ENCODE peak calls at places on chromosomes 12 and 14, in ten cellular contexts. One of them, this sample, is unnamed.

GRCh38 chr14:44945264-44945663 is 16.5 kb downstream of the KLHL28 start:
- DNase-seq in NCI-H1694: no peak
- DNase-seq in Calu3: no peak
- DNase-seq in activated T-cell treated with anti-CD3 and anti-CD28 coated beads for 1 hour: no peak
- DNase-seq in KG1: no peak
- DNase-seq in right cardiac atrium: no peak
- DNase-seq in M059J: no peak
- DNase-seq in stimulated activated naive CD8-positive, alpha-beta T cell treated with anti-CD3 and anti-CD28 coated beads, Interleukin-15, amount 100 ng/mL, for 72 hours: no peak
- DNase-seq in activated CD4-positive, alpha-beta T cell treated with anti-CD3 and anti-CD28 coated beads, Interleukin-2, amount 50 U/mL, for 4 hours: no peak
- DNase-seq in NCI-H1105 treated with DMSO at 0.1 percent for 48 hours: no peak
- DNase-seq in this sample: no peak

GRCh38 chr12:3200032-3200617 is 122.9 kb downstream of the TSPAN9 start:
- DNase-seq in activated T-cell treated with anti-CD3 and anti-CD28 coated beads for 1 hour: no peak
- DNase-seq in right cardiac atrium: peak
- DNase-seq in KG1: no peak
- DNase-seq in NCI-H1694: peak
- DNase-seq in NCI-H1105 treated with DMSO at 0.1 percent for 48 hours: peak
- DNase-seq in Calu3: peak
- DNase-seq in activated CD4-positive, alpha-beta T cell treated with anti-CD3 and anti-CD28 coated beads, Interleukin-2, amount 50 U/mL, for 4 hours: no peak
- DNase-seq in M059J: no peak
- DNase-seq in stimulated activated naive CD8-positive, alpha-beta T cell treated with anti-CD3 and anti-CD28 coated beads, Interleukin-15, amount 100 ng/mL, for 72 hours: no peak
- DNase-seq in this sample: no peak

GRCh38 chr14:33934043-33934750 is 16.7 kb downstream of the EGLN3 start:
- DNase-seq in Calu3: no peak
- DNase-seq in NCI-H1694: no peak
- DNase-seq in NCI-H1105 treated with DMSO at 0.1 percent for 48 hours: no peak
- DNase-seq in activated CD4-positive, alpha-beta T cell treated with anti-CD3 and anti-CD28 coated beads, Interleukin-2, amount 50 U/mL, for 4 hours: no peak
- DNase-seq in KG1: no peak
- DNase-seq in stimulated activated naive CD8-positive, alpha-beta T cell treated with anti-CD3 and anti-CD28 coated beads, Interleukin-15, amount 100 ng/mL, for 72 hours: no peak
- DNase-seq in right cardiac atrium: no peak
- DNase-seq in M059J: peak
- DNase-seq in activated T-cell treated with anti-CD3 and anti-CD28 coated beads for 1 hour: no peak
- DNase-seq in this sample: no peak

GRCh38 chr12:24661657-24662096 is 287.2 kb downstream of the BCAT1 start:
- DNase-seq in NCI-H1105 treated with DMSO at 0.1 percent for 48 hours: no peak
- DNase-seq in activated T-cell treated with anti-CD3 and anti-CD28 coated beads for 1 hour: no peak
- DNase-seq in activated CD4-positive, alpha-beta T cell treated with anti-CD3 and anti-CD28 coated beads, Interleukin-2, amount 50 U/mL, for 4 hours: no peak
- DNase-seq in Calu3: peak
- DNase-seq in stimulated activated naive CD8-positive, alpha-beta T cell treated with anti-CD3 and anti-CD28 coated beads, Interleukin-15, amount 100 ng/mL, for 72 hours: no peak
- DNase-seq in KG1: no peak
- DNase-seq in NCI-H1694: no peak
- DNase-seq in M059J: peak
- DNase-seq in right cardiac atrium: peak
- DNase-seq in this sample: no peak

GRCh38 chr14:64706552-64707193 is 2.4 kb downstream of the PLEKHG3 start:
- DNase-seq in activated CD4-positive, alpha-beta T cell treated with anti-CD3 and anti-CD28 coated beads, Interleukin-2, amount 50 U/mL, for 4 hours: no peak
- DNase-seq in right cardiac atrium: peak
- DNase-seq in activated T-cell treated with anti-CD3 and anti-CD28 coated beads for 1 hour: no peak
- DNase-seq in Calu3: no peak
- DNase-seq in KG1: no peak
- DNase-seq in NCI-H1694: no peak
- DNase-seq in NCI-H1105 treated with DMSO at 0.1 percent for 48 hours: no peak
- DNase-seq in M059J: no peak
- DNase-seq in stimulated activated naive CD8-positive, alpha-beta T cell treated with anti-CD3 and anti-CD28 coated beads, Interleukin-15, amount 100 ng/mL, for 72 hours: no peak
- DNase-seq in this sample: no peak

GRCh38 chr12:2629051-2629450 is 165.7 kb upstream of the FKBP4 start:
- DNase-seq in KG1: no peak
- DNase-seq in right cardiac atrium: no peak
- DNase-seq in activated T-cell treated with anti-CD3 and anti-CD28 coated beads for 1 hour: no peak
- DNase-seq in activated CD4-positive, alpha-beta T cell treated with anti-CD3 and anti-CD28 coated beads, Interleukin-2, amount 50 U/mL, for 4 hours: no peak
- DNase-seq in NCI-H1105 treated with DMSO at 0.1 percent for 48 hours: no peak
- DNase-seq in M059J: no peak
- DNase-seq in Calu3: no peak
- DNase-seq in stimulated activated naive CD8-positive, alpha-beta T cell treated with anti-CD3 and anti-CD28 coated beads, Interleukin-15, amount 100 ng/mL, for 72 hours: no peak
- DNase-seq in NCI-H1694: no peak
- DNase-seq in this sample: no peak

GRCh38 chr12:46770501-46771183 is 55.2 kb downstream of the SLC38A4 start:
- DNase-seq in KG1: no peak
- DNase-seq in right cardiac atrium: no peak
- DNase-seq in activated CD4-positive, alpha-beta T cell treated with anti-CD3 and anti-CD28 coated beads, Interleukin-2, amount 50 U/mL, for 4 hours: no peak
- DNase-seq in activated T-cell treated with anti-CD3 and anti-CD28 coated beads for 1 hour: no peak
- DNase-seq in stimulated activated naive CD8-positive, alpha-beta T cell treated with anti-CD3 and anti-CD28 coated beads, Interleukin-15, amount 100 ng/mL, for 72 hours: no peak
- DNase-seq in NCI-H1694: no peak
- DNase-seq in Calu3: no peak
- DNase-seq in M059J: peak
- DNase-seq in NCI-H1105 treated with DMSO at 0.1 percent for 48 hours: no peak
- DNase-seq in this sample: no peak

GRCh38 chr14:92135269-92135668 is 13.5 kb downstream of the CPSF2 start:
- DNase-seq in NCI-H1694: peak
- DNase-seq in M059J: peak
- DNase-seq in Calu3: no peak
- DNase-seq in stimulated activated naive CD8-positive, alpha-beta T cell treated with anti-CD3 and anti-CD28 coated beads, Interleukin-15, amount 100 ng/mL, for 72 hours: no peak
- DNase-seq in activated CD4-positive, alpha-beta T cell treated with anti-CD3 and anti-CD28 coated beads, Interleukin-2, amount 50 U/mL, for 4 hours: no peak
- DNase-seq in NCI-H1105 treated with DMSO at 0.1 percent for 48 hours: peak
- DNase-seq in right cardiac atrium: no peak
- DNase-seq in KG1: no peak
- DNase-seq in activated T-cell treated with anti-CD3 and anti-CD28 coated beads for 1 hour: no peak
- DNase-seq in this sample: no peak

GRCh38 chr12:57240926-57241555 is 9.9 kb downstream of the STAC3 start:
- DNase-seq in KG1: no peak
- DNase-seq in activated CD4-positive, alpha-beta T cell treated with anti-CD3 and anti-CD28 coated beads, Interleukin-2, amount 50 U/mL, for 4 hours: no peak
- DNase-seq in Calu3: no peak
- DNase-seq in stimulated activated naive CD8-positive, alpha-beta T cell treated with anti-CD3 and anti-CD28 coated beads, Interleukin-15, amount 100 ng/mL, for 72 hours: peak
- DNase-seq in right cardiac atrium: peak
- DNase-seq in M059J: no peak
- DNase-seq in activated T-cell treated with anti-CD3 and anti-CD28 coated beads for 1 hour: no peak
- DNase-seq in NCI-H1105 treated with DMSO at 0.1 percent for 48 hours: peak
- DNase-seq in NCI-H1694: peak
- DNase-seq in this sample: no peak

GRCh38 chr12:71710276-71711125 is 24.6 kb downstream of the TMEM19 start:
- DNase-seq in NCI-H1105 treated with DMSO at 0.1 percent for 48 hours: no peak
- DNase-seq in right cardiac atrium: no peak
- DNase-seq in activated T-cell treated with anti-CD3 and anti-CD28 coated beads for 1 hour: no peak
- DNase-seq in M059J: peak
- DNase-seq in Calu3: peak
- DNase-seq in stimulated activated naive CD8-positive, alpha-beta T cell treated with anti-CD3 and anti-CD28 coated beads, Interleukin-15, amount 100 ng/mL, for 72 hours: no peak
- DNase-seq in activated CD4-positive, alpha-beta T cell treated with anti-CD3 and anti-CD28 coated beads, Interleukin-2, amount 50 U/mL, for 4 hours: no peak
- DNase-seq in NCI-H1694: no peak
- DNase-seq in KG1: no peak
- DNase-seq in this sample: no peak

GRCh38 chr12:82627799-82628198 is 58.9 kb upstream of the TMTC2 start:
- DNase-seq in KG1: no peak
- DNase-seq in NCI-H1105 treated with DMSO at 0.1 percent for 48 hours: no peak
- DNase-seq in right cardiac atrium: no peak
- DNase-seq in activated T-cell treated with anti-CD3 and anti-CD28 coated beads for 1 hour: no peak
- DNase-seq in activated CD4-positive, alpha-beta T cell treated with anti-CD3 and anti-CD28 coated beads, Interleukin-2, amount 50 U/mL, for 4 hours: no peak
- DNase-seq in NCI-H1694: no peak
- DNase-seq in Calu3: peak
- DNase-seq in M059J: no peak
- DNase-seq in stimulated activated naive CD8-positive, alpha-beta T cell treated with anti-CD3 and anti-CD28 coated beads, Interleukin-15, amount 100 ng/mL, for 72 hours: no peak
- DNase-seq in this sample: peak

GRCh38 chr12:132484891-132485441 is 5.0 kb upstream of the FBRSL1 start:
- DNase-seq in right cardiac atrium: peak
- DNase-seq in NCI-H1105 treated with DMSO at 0.1 percent for 48 hours: no peak
- DNase-seq in stimulated activated naive CD8-positive, alpha-beta T cell treated with anti-CD3 and anti-CD28 coated beads, Interleukin-15, amount 100 ng/mL, for 72 hours: no peak
- DNase-seq in NCI-H1694: no peak
- DNase-seq in Calu3: no peak
- DNase-seq in activated T-cell treated with anti-CD3 and anti-CD28 coated beads for 1 hour: no peak
- DNase-seq in activated CD4-positive, alpha-beta T cell treated with anti-CD3 and anti-CD28 coated beads, Interleukin-2, amount 50 U/mL, for 4 hours: no peak
- DNase-seq in KG1: no peak
- DNase-seq in M059J: no peak
- DNase-seq in this sample: no peak

GRCh38 chr12:113422030-113422900 is at the start of gene SDSL:
- DNase-seq in activated CD4-positive, alpha-beta T cell treated with anti-CD3 and anti-CD28 coated beads, Interleukin-2, amount 50 U/mL, for 4 hours: no peak
- DNase-seq in M059J: peak
- DNase-seq in stimulated activated naive CD8-positive, alpha-beta T cell treated with anti-CD3 and anti-CD28 coated beads, Interleukin-15, amount 100 ng/mL, for 72 hours: peak
- DNase-seq in NCI-H1694: no peak
- DNase-seq in activated T-cell treated with anti-CD3 and anti-CD28 coated beads for 1 hour: no peak
- DNase-seq in Calu3: peak
- DNase-seq in right cardiac atrium: peak
- DNase-seq in KG1: peak
- DNase-seq in NCI-H1105 treated with DMSO at 0.1 percent for 48 hours: no peak
- DNase-seq in this sample: peak

GRCh38 chr12:84910549-84911241 is 1.9 kb downstream of the SLC6A15 start:
- DNase-seq in NCI-H1105 treated with DMSO at 0.1 percent for 48 hours: peak
- DNase-seq in right cardiac atrium: no peak
- DNase-seq in M059J: no peak
- DNase-seq in Calu3: no peak
- DNase-seq in activated T-cell treated with anti-CD3 and anti-CD28 coated beads for 1 hour: no peak
- DNase-seq in NCI-H1694: no peak
- DNase-seq in stimulated activated naive CD8-positive, alpha-beta T cell treated with anti-CD3 and anti-CD28 coated beads, Interleukin-15, amount 100 ng/mL, for 72 hours: no peak
- DNase-seq in KG1: no peak
- DNase-seq in activated CD4-positive, alpha-beta T cell treated with anti-CD3 and anti-CD28 coated beads, Interleukin-2, amount 50 U/mL, for 4 hours: no peak
- DNase-seq in this sample: no peak

GRCh38 chr12:19230299-19230866 is 100.8 kb downstream of the PLEKHA5 start:
- DNase-seq in NCI-H1694: no peak
- DNase-seq in activated CD4-positive, alpha-beta T cell treated with anti-CD3 and anti-CD28 coated beads, Interleukin-2, amount 50 U/mL, for 4 hours: no peak
- DNase-seq in right cardiac atrium: peak
- DNase-seq in stimulated activated naive CD8-positive, alpha-beta T cell treated with anti-CD3 and anti-CD28 coated beads, Interleukin-15, amount 100 ng/mL, for 72 hours: no peak
- DNase-seq in M059J: no peak
- DNase-seq in KG1: no peak
- DNase-seq in Calu3: no peak
- DNase-seq in activated T-cell treated with anti-CD3 and anti-CD28 coated beads for 1 hour: no peak
- DNase-seq in NCI-H1105 treated with DMSO at 0.1 percent for 48 hours: no peak
- DNase-seq in this sample: no peak

GRCh38 chr14:58078068-58078467 is 73.9 kb downstream of the ARMH4 start:
- DNase-seq in KG1: no peak
- DNase-seq in NCI-H1105 treated with DMSO at 0.1 percent for 48 hours: no peak
- DNase-seq in NCI-H1694: no peak
- DNase-seq in stimulated activated naive CD8-positive, alpha-beta T cell treated with anti-CD3 and anti-CD28 coated beads, Interleukin-15, amount 100 ng/mL, for 72 hours: no peak
- DNase-seq in M059J: peak
- DNase-seq in activated T-cell treated with anti-CD3 and anti-CD28 coated beads for 1 hour: no peak
- DNase-seq in activated CD4-positive, alpha-beta T cell treated with anti-CD3 and anti-CD28 coated beads, Interleukin-2, amount 50 U/mL, for 4 hours: no peak
- DNase-seq in right cardiac atrium: no peak
- DNase-seq in Calu3: no peak
- DNase-seq in this sample: no peak

GRCh38 chr14:64646103-64646502 is 58.1 kb upstream of the PLEKHG3 start:
- DNase-seq in M059J: no peak
- DNase-seq in activated CD4-positive, alpha-beta T cell treated with anti-CD3 and anti-CD28 coated beads, Interleukin-2, amount 50 U/mL, for 4 hours: no peak
- DNase-seq in Calu3: no peak
- DNase-seq in NCI-H1694: no peak
- DNase-seq in right cardiac atrium: no peak
- DNase-seq in stimulated activated naive CD8-positive, alpha-beta T cell treated with anti-CD3 and anti-CD28 coated beads, Interleukin-15, amount 100 ng/mL, for 72 hours: no peak
- DNase-seq in KG1: no peak
- DNase-seq in NCI-H1105 treated with DMSO at 0.1 percent for 48 hours: no peak
- DNase-seq in activated T-cell treated with anti-CD3 and anti-CD28 coated beads for 1 hour: no peak
- DNase-seq in this sample: no peak

GRCh38 chr14:71764701-71765347 is 167.4 kb upstream of the RGS6 start:
- DNase-seq in activated CD4-positive, alpha-beta T cell treated with anti-CD3 and anti-CD28 coated beads, Interleukin-2, amount 50 U/mL, for 4 hours: no peak
- DNase-seq in stimulated activated naive CD8-positive, alpha-beta T cell treated with anti-CD3 and anti-CD28 coated beads, Interleukin-15, amount 100 ng/mL, for 72 hours: no peak
- DNase-seq in KG1: no peak
- DNase-seq in activated T-cell treated with anti-CD3 and anti-CD28 coated beads for 1 hour: no peak
- DNase-seq in NCI-H1105 treated with DMSO at 0.1 percent for 48 hours: no peak
- DNase-seq in Calu3: no peak
- DNase-seq in M059J: no peak
- DNase-seq in NCI-H1694: no peak
- DNase-seq in right cardiac atrium: no peak
- DNase-seq in this sample: no peak

GRCh38 chr14:38286481-38286880 is 30.6 kb upstream of the CLEC14A start:
- DNase-seq in activated T-cell treated with anti-CD3 and anti-CD28 coated beads for 1 hour: no peak
- DNase-seq in Calu3: no peak
- DNase-seq in stimulated activated naive CD8-positive, alpha-beta T cell treated with anti-CD3 and anti-CD28 coated beads, Interleukin-15, amount 100 ng/mL, for 72 hours: no peak
- DNase-seq in right cardiac atrium: no peak
- DNase-seq in activated CD4-positive, alpha-beta T cell treated with anti-CD3 and anti-CD28 coated beads, Interleukin-2, amount 50 U/mL, for 4 hours: no peak
- DNase-seq in NCI-H1105 treated with DMSO at 0.1 percent for 48 hours: no peak
- DNase-seq in KG1: no peak
- DNase-seq in NCI-H1694: no peak
- DNase-seq in M059J: no peak
- DNase-seq in this sample: no peak

GRCh38 chr12:88111074-88111652 is 30.7 kb downstream of the CEP290 start:
- DNase-seq in activated T-cell treated with anti-CD3 and anti-CD28 coated beads for 1 hour: no peak
- DNase-seq in KG1: no peak
- DNase-seq in stimulated activated naive CD8-positive, alpha-beta T cell treated with anti-CD3 and anti-CD28 coated beads, Interleukin-15, amount 100 ng/mL, for 72 hours: no peak
- DNase-seq in M059J: peak
- DNase-seq in right cardiac atrium: no peak
- DNase-seq in NCI-H1105 treated with DMSO at 0.1 percent for 48 hours: peak
- DNase-seq in Calu3: no peak
- DNase-seq in activated CD4-positive, alpha-beta T cell treated with anti-CD3 and anti-CD28 coated beads, Interleukin-2, amount 50 U/mL, for 4 hours: no peak
- DNase-seq in NCI-H1694: peak
- DNase-seq in this sample: peak

GRCh38 chr14:33331176-33331949 is 392.7 kb downstream of the NPAS3 start:
- DNase-seq in activated T-cell treated with anti-CD3 and anti-CD28 coated beads for 1 hour: no peak
- DNase-seq in KG1: no peak
- DNase-seq in NCI-H1105 treated with DMSO at 0.1 percent for 48 hours: no peak
- DNase-seq in M059J: no peak
- DNase-seq in stimulated activated naive CD8-positive, alpha-beta T cell treated with anti-CD3 and anti-CD28 coated beads, Interleukin-15, amount 100 ng/mL, for 72 hours: no peak
- DNase-seq in activated CD4-positive, alpha-beta T cell treated with anti-CD3 and anti-CD28 coated beads, Interleukin-2, amount 50 U/mL, for 4 hours: no peak
- DNase-seq in Calu3: no peak
- DNase-seq in right cardiac atrium: no peak
- DNase-seq in NCI-H1694: no peak
- DNase-seq in this sample: no peak

GRCh38 chr14:95394981-95395737 is 75.5 kb upstream of the CLMN start:
- DNase-seq in Calu3: no peak
- DNase-seq in M059J: no peak
- DNase-seq in right cardiac atrium: no peak
- DNase-seq in KG1: no peak
- DNase-seq in NCI-H1105 treated with DMSO at 0.1 percent for 48 hours: no peak
- DNase-seq in NCI-H1694: no peak
- DNase-seq in stimulated activated naive CD8-positive, alpha-beta T cell treated with anti-CD3 and anti-CD28 coated beads, Interleukin-15, amount 100 ng/mL, for 72 hours: no peak
- DNase-seq in activated CD4-positive, alpha-beta T cell treated with anti-CD3 and anti-CD28 coated beads, Interleukin-2, amount 50 U/mL, for 4 hours: no peak
- DNase-seq in activated T-cell treated with anti-CD3 and anti-CD28 coated beads for 1 hour: no peak
- DNase-seq in this sample: no peak

GRCh38 chr12:22740656-22741350 is 115.8 kb downstream of the ETNK1 start:
- DNase-seq in NCI-H1105 treated with DMSO at 0.1 percent for 48 hours: no peak
- DNase-seq in stimulated activated naive CD8-positive, alpha-beta T cell treated with anti-CD3 and anti-CD28 coated beads, Interleukin-15, amount 100 ng/mL, for 72 hours: no peak
- DNase-seq in activated CD4-positive, alpha-beta T cell treated with anti-CD3 and anti-CD28 coated beads, Interleukin-2, amount 50 U/mL, for 4 hours: no peak
- DNase-seq in Calu3: no peak
- DNase-seq in KG1: no peak
- DNase-seq in M059J: peak
- DNase-seq in right cardiac atrium: no peak
- DNase-seq in activated T-cell treated with anti-CD3 and anti-CD28 coated beads for 1 hour: no peak
- DNase-seq in NCI-H1694: no peak
- DNase-seq in this sample: no peak

GRCh38 chr14:74563233-74563585 is 48.8 kb downstream of the LTBP2 start:
- DNase-seq in M059J: peak
- DNase-seq in activated T-cell treated with anti-CD3 and anti-CD28 coated beads for 1 hour: no peak
- DNase-seq in activated CD4-positive, alpha-beta T cell treated with anti-CD3 and anti-CD28 coated beads, Interleukin-2, amount 50 U/mL, for 4 hours: no peak
- DNase-seq in Calu3: no peak
- DNase-seq in stimulated activated naive CD8-positive, alpha-beta T cell treated with anti-CD3 and anti-CD28 coated beads, Interleukin-15, amount 100 ng/mL, for 72 hours: no peak
- DNase-seq in right cardiac atrium: no peak
- DNase-seq in NCI-H1694: peak
- DNase-seq in NCI-H1105 treated with DMSO at 0.1 percent for 48 hours: no peak
- DNase-seq in KG1: no peak
- DNase-seq in this sample: peak

GRCh38 chr12:124913474-124914391 is 717 bp downstream of the UBC start:
- DNase-seq in stimulated activated naive CD8-positive, alpha-beta T cell treated with anti-CD3 and anti-CD28 coated beads, Interleukin-15, amount 100 ng/mL, for 72 hours: peak
- DNase-seq in NCI-H1694: no peak
- DNase-seq in activated CD4-positive, alpha-beta T cell treated with anti-CD3 and anti-CD28 coated beads, Interleukin-2, amount 50 U/mL, for 4 hours: peak
- DNase-seq in KG1: no peak
- DNase-seq in Calu3: peak
- DNase-seq in NCI-H1105 treated with DMSO at 0.1 percent for 48 hours: no peak
- DNase-seq in activated T-cell treated with anti-CD3 and anti-CD28 coated beads for 1 hour: peak
- DNase-seq in right cardiac atrium: peak
- DNase-seq in M059J: peak
- DNase-seq in this sample: no peak

GRCh38 chr14:65414961-65415589 is 2.5 kb downstream of the FUT8 start:
- DNase-seq in NCI-H1694: peak
- DNase-seq in stimulated activated naive CD8-positive, alpha-beta T cell treated with anti-CD3 and anti-CD28 coated beads, Interleukin-15, amount 100 ng/mL, for 72 hours: no peak
- DNase-seq in activated T-cell treated with anti-CD3 and anti-CD28 coated beads for 1 hour: no peak
- DNase-seq in Calu3: peak
- DNase-seq in M059J: peak
- DNase-seq in KG1: peak
- DNase-seq in NCI-H1105 treated with DMSO at 0.1 percent for 48 hours: peak
- DNase-seq in right cardiac atrium: no peak
- DNase-seq in activated CD4-positive, alpha-beta T cell treated with anti-CD3 and anti-CD28 coated beads, Interleukin-2, amount 50 U/mL, for 4 hours: peak
- DNase-seq in this sample: no peak

GRCh38 chr14:41350476-41350875 is 256.2 kb upstream of the LRFN5 start:
- DNase-seq in KG1: no peak
- DNase-seq in activated T-cell treated with anti-CD3 and anti-CD28 coated beads for 1 hour: no peak
- DNase-seq in stimulated activated naive CD8-positive, alpha-beta T cell treated with anti-CD3 and anti-CD28 coated beads, Interleukin-15, amount 100 ng/mL, for 72 hours: no peak
- DNase-seq in NCI-H1694: no peak
- DNase-seq in right cardiac atrium: peak
- DNase-seq in activated CD4-positive, alpha-beta T cell treated with anti-CD3 and anti-CD28 coated beads, Interleukin-2, amount 50 U/mL, for 4 hours: no peak
- DNase-seq in M059J: no peak
- DNase-seq in NCI-H1105 treated with DMSO at 0.1 percent for 48 hours: no peak
- DNase-seq in Calu3: no peak
- DNase-seq in this sample: no peak

GRCh38 chr14:97446087-97446486 is 648.9 kb downstream of the VRK1 start:
- DNase-seq in KG1: no peak
- DNase-seq in NCI-H1694: no peak
- DNase-seq in activated CD4-positive, alpha-beta T cell treated with anti-CD3 and anti-CD28 coated beads, Interleukin-2, amount 50 U/mL, for 4 hours: no peak
- DNase-seq in stimulated activated naive CD8-positive, alpha-beta T cell treated with anti-CD3 and anti-CD28 coated beads, Interleukin-15, amount 100 ng/mL, for 72 hours: peak
- DNase-seq in M059J: no peak
- DNase-seq in right cardiac atrium: no peak
- DNase-seq in activated T-cell treated with anti-CD3 and anti-CD28 coated beads for 1 hour: no peak
- DNase-seq in NCI-H1105 treated with DMSO at 0.1 percent for 48 hours: no peak
- DNase-seq in Calu3: no peak
- DNase-seq in this sample: no peak

This sample was measured in DMS153.